ENCODE peak calls at places on chromosomes 5 and 9, in six cellular contexts. O, G, B, J, C and R are unnamed samples.

GRCh38 chr5:28707706-28708105 is 1669.3 kb upstream of the CDH9 start:
- DNase-seq in O (no peak), G (no peak), B (peak; percentile 61), J (no peak), C (no peak), R (no peak)

GRCh38 chr5:60540855-60541805 is 158.8 kb downstream of the DEPDC1B start:
- DNase-seq in O (no peak), G (no peak), B (peak; percentile 89), J (no peak), C (no peak), R (peak; percentile 33)

GRCh38 chr9:113636165-113636564 is 172.6 kb downstream of the RGS3 start:
- DNase-seq in O (no peak), G (no peak), B (peak; percentile 89), J (peak; percentile 12), C (no peak), R (no peak)

GRCh38 chr9:115594551-115594950 is 476.6 kb upstream of the TNC start:
- DNase-seq in O (no peak), G (no peak), B (no peak), J (no peak), C (no peak), R (no peak)

GRCh38 chr5:40432836-40433235 is 246.9 kb upstream of the PTGER4 start:
- DNase-seq in O (no peak), G (no peak), B (no peak), J (no peak), C (no peak), R (no peak)

GRCh38 chr9:128911529-128912035 is 9.2 kb upstream of the PHYHD1 start:
- DNase-seq in O (no peak), G (no peak), B (no peak), J (no peak), C (no peak), R (peak; percentile 53)

GRCh38 chr9:91245432-91246313 is 116.0 kb downstream of the AUH start:
- DNase-seq in O (no peak), G (no peak), B (peak; percentile 47), J (no peak), C (no peak), R (peak; percentile 24)

GRCh38 chr5:131525805-131526204 is 109.2 kb downstream of the RAPGEF6 start:
- DNase-seq in O (no peak), G (no peak), B (no peak), J (no peak), C (no peak), R (no peak)

GRCh38 chr5:166772770-166773169 is 1518.7 kb upstream of the WWC1 start:
- DNase-seq in O (no peak), G (no peak), B (peak; percentile 84), J (no peak), C (no peak), R (peak; percentile 30)

GRCh38 chr9:123069010-123069481 is 35.6 kb downstream of the GPR21 start:
- DNase-seq in O (no peak), G (no peak), B (peak; percentile 96), J (no peak), C (no peak), R (peak; percentile 10)

GRCh38 chr5:10351199-10351881 is 2.2 kb upstream of the MARCHF6 start:
- DNase-seq in O (no peak), G (no peak), B (peak; percentile 97), J (no peak), C (no peak), R (no peak)

GRCh38 chr5:127419007-127419406 is 98.4 kb upstream of the PRRC1 start:
- DNase-seq in O (no peak), G (no peak), B (no peak), J (no peak), C (no peak), R (no peak)

GRCh38 chr9:134681061-134681661 is 39.6 kb downstream of the COL5A1 start:
- DNase-seq in O (no peak), G (no peak), B (peak; percentile 69), J (no peak), C (no peak), R (no peak)

GRCh38 chr9:128203024-128203841 is at the start of gene DNM1:
- DNase-seq in O (peak; percentile 69), G (peak; percentile 60), B (peak; percentile 61), J (peak; percentile 73), C (peak; percentile 56), R (no peak)

GRCh38 chr5:68722357-68722756 is 371.5 kb upstream of the SLC30A5 start:
- DNase-seq in O (no peak), G (no peak), B (no peak), J (no peak), C (no peak), R (no peak)

GRCh38 chr5:180802325-180803180 is at the start of gene MGAT1:
- DNase-seq in O (peak; percentile 39), G (peak; percentile 56), B (peak; percentile 84), J (peak; percentile 75), C (peak; percentile 7), R (peak; percentile 64)

GRCh38 chr9:98516205-98516896 is 192.4 kb downstream of the GABBR2 start:
- DNase-seq in O (no peak), G (no peak), B (no peak), J (no peak), C (no peak), R (no peak)

GRCh38 chr9:10612649-10613398 is at the start of gene PTPRD:
- DNase-seq in O (no peak), G (no peak), B (peak; percentile 46), J (peak; percentile 79), C (peak; percentile 54), R (peak; percentile 23)

GRCh38 chr5:18975624-18976023 is 1012.4 kb downstream of the CDH18 start:
- DNase-seq in O (no peak), G (no peak), B (no peak), J (no peak), C (no peak), R (no peak)

GRCh38 chr5:318931-319601 is 2.4 kb upstream of the AHRR start:
- DNase-seq in O (no peak), G (no peak), B (no peak), J (no peak), C (no peak), R (no peak)

GRCh38 chr5:67648201-67648671 is 451.6 kb upstream of the CD180 start:
- DNase-seq in O (no peak), G (no peak), B (peak; percentile 94), J (no peak), C (peak; percentile 1), R (peak; percentile 23)

GRCh38 chr9:101536938-101537337 is 3.3 kb downstream of the RNF20 start:
- DNase-seq in O (peak; percentile 11), G (no peak), B (peak; percentile 63), J (peak; percentile 40), C (no peak), R (no peak)

GRCh38 chr9:93596399-93596798 is 20.0 kb downstream of the PHF2 start:
- DNase-seq in O (no peak), G (no peak), B (no peak), J (no peak), C (no peak), R (no peak)

GRCh38 chr9:126773004-126773607 is 31.7 kb upstream of the ZBTB43 start:
- DNase-seq in O (no peak), G (no peak), B (peak; percentile 59), J (peak; percentile 66), C (no peak), R (no peak)

GRCh38 chr5:126449751-126450271 is 26.6 kb downstream of the GRAMD2B start:
- DNase-seq in O (peak; percentile 47), G (no peak), B (peak; percentile 61), J (no peak), C (no peak), R (no peak)

GRCh38 chr5:137606401-137606800 is 107.3 kb upstream of the SPOCK1 start:
- DNase-seq in O (no peak), G (no peak), B (no peak), J (no peak), C (no peak), R (no peak)

GRCh38 chr5:154221371-154221896 is 30.9 kb downstream of the GALNT10 start:
- DNase-seq in O (peak; percentile 49), G (no peak), B (peak; percentile 91), J (no peak), C (no peak), R (peak; percentile 52)

GRCh38 chr5:112752335-112752734 is 14.7 kb downstream of the APC start:
- DNase-seq in O (no peak), G (no peak), B (no peak), J (no peak), C (no peak), R (no peak)

GRCh38 chr5:92106808-92107207 is 723.7 kb upstream of the ARRDC3 start:
- DNase-seq in O (no peak), G (no peak), B (no peak), J (no peak), C (no peak), R (no peak)

GRCh38 chr5:133222040-133222439 is 170.2 kb downstream of the HSPA4 start:
- DNase-seq in O (no peak), G (no peak), B (no peak), J (no peak), C (peak; percentile 11), R (no peak)

GRCh38 chr9:83444110-83444509 is 94.1 kb downstream of the FRMD3 start:
- DNase-seq in O (no peak), G (no peak), B (no peak), J (no peak), C (no peak), R (no peak)

GRCh38 chr5:149827501-149827990 is 97.4 kb downstream of the PPARGC1B start:
- DNase-seq in O (no peak), G (no peak), B (no peak), J (no peak), C (no peak), R (no peak)

GRCh38 chr5:105917189-105917588 is 1753.5 kb downstream of the EFNA5 start:
- DNase-seq in O (no peak), G (no peak), B (no peak), J (no peak), C (no peak), R (no peak)

GRCh38 chr5:145942202-145942601 is 5.8 kb downstream of the SH3RF2 start:
- DNase-seq in O (no peak), G (no peak), B (no peak), J (no peak), C (no peak), R (no peak)

GRCh38 chr5:43110606-43111170 is 10.0 kb upstream of the ZNF131 start:
- DNase-seq in O (peak; percentile 10), G (no peak), B (peak; percentile 22), J (peak; percentile 54), C (no peak), R (no peak)

GRCh38 chr5:119583684-119584083 is 45.7 kb upstream of the FAM170A start:
- DNase-seq in O (no peak), G (no peak), B (no peak), J (no peak), C (no peak), R (peak; percentile 15)